ENCODE peak calls at places on chromosome 11, in nine cellular contexts. L, J, S, N, K, X, F, P and Z are unnamed samples.
A peak's percentile ranks its signal among the peaks of the same experiment; 100 is the strongest.

GRCh38 chr11:66542362-66542761 is 3.5 kb downstream of the ZDHHC24 start:
- DNase-seq in L (no peak), J (no peak), S (no peak), N (no peak), K (no peak), X (no peak), F (no peak), P (no peak), Z (no peak)

GRCh38 chr11:2857918-2858317 is 27.7 kb downstream of the CDKN1C start:
- DNase-seq in L (no peak), J (no peak), S (no peak), N (no peak), K (no peak), X (no peak), F (no peak), P (no peak), Z (no peak)

GRCh38 chr11:99066609-99067008 is 45.9 kb downstream of the CNTN5 start:
- DNase-seq in L (no peak), J (no peak), S (no peak), N (no peak), K (no peak), X (no peak), F (no peak), P (no peak), Z (no peak)

GRCh38 chr11:73950869-73951710 is at the start of gene DNAJB13:
- DNase-seq in L (peak; percentile 88), J (peak; percentile 25), S (peak; percentile 70), N (peak; percentile 13), K (peak; percentile 44), X (peak; percentile 72), F (no peak), P (no peak), Z (peak; percentile 36)

GRCh38 chr11:112751312-112751711 is 209.9 kb upstream of the NCAM1 start:
- DNase-seq in L (no peak), J (no peak), S (no peak), N (no peak), K (no peak), X (no peak), F (no peak), P (no peak), Z (no peak)

GRCh38 chr11:70281114-70281729 is 10.7 kb downstream of the PPFIA1 start:
- DNase-seq in L (no peak), J (no peak), S (no peak), N (no peak), K (no peak), X (no peak), F (no peak), P (no peak), Z (no peak)

GRCh38 chr11:44680982-44681597 is 45.7 kb upstream of the TSPAN18 start:
- DNase-seq in L (no peak), J (no peak), S (peak; percentile 29), N (no peak), K (no peak), X (peak; percentile 36), F (peak; percentile 39), P (no peak), Z (no peak)

GRCh38 chr11:113591122-113591521 is 115.0 kb downstream of the TMPRSS5 start:
- DNase-seq in L (no peak), J (no peak), S (no peak), N (no peak), K (no peak), X (no peak), F (no peak), P (no peak), Z (no peak)

GRCh38 chr11:124302291-124302690 is 11.5 kb downstream of the OR8D1 start:
- DNase-seq in L (no peak), J (no peak), S (no peak), N (no peak), K (no peak), X (no peak), F (no peak), P (no peak), Z (no peak)

GRCh38 chr11:19076744-19077589 is 16.4 kb upstream of the MRGPRX2 start:
- DNase-seq in L (peak; percentile 67), J (peak; percentile 38), S (peak; percentile 53), N (peak; percentile 27), K (peak; percentile 68), X (peak; percentile 48), F (peak; percentile 42), P (peak; percentile 28), Z (peak; percentile 75)

GRCh38 chr11:2265854-2266585 is 4.4 kb downstream of the ASCL2 start:
- DNase-seq in L (no peak), J (no peak), S (no peak), N (no peak), K (no peak), X (no peak), F (no peak), P (no peak), Z (no peak)

GRCh38 chr11:103970850-103971249 is 65.6 kb upstream of the DDI1 start:
- DNase-seq in L (no peak), J (no peak), S (no peak), N (no peak), K (no peak), X (no peak), F (no peak), P (no peak), Z (no peak)

GRCh38 chr11:130689222-130689908 is 226.9 kb downstream of the SNX19 start:
- DNase-seq in L (no peak), J (no peak), S (no peak), N (no peak), K (no peak), X (no peak), F (no peak), P (no peak), Z (no peak)

GRCh38 chr11:116703421-116703820 is 69.4 kb downstream of the BUD13 start:
- DNase-seq in L (no peak), J (no peak), S (no peak), N (peak; percentile 32), K (no peak), X (no peak), F (no peak), P (no peak), Z (peak; percentile 49)